ENCODE peak calls at places on chromosomes 5 and 9, in eight cellular contexts. One of them, this sample, is unnamed.

GRCh38 chr5:78600656-78601452 is 47.7 kb downstream of the LHFPL2 start:
- DNase-seq in A549: peak; percentile 27
- DNase-seq in left ventricle myocardium inferior: no peak
- DNase-seq in endothelial cell of umbilical vein: peak; percentile 81
- DNase-seq in HepG2: no peak
- DNase-seq in astrocyte: peak; percentile 84
- DNase-seq in AG04450: peak; percentile 43
- DNase-seq in epithelial cell of esophagus: no peak
- DNase-seq in this sample: no peak

GRCh38 chr5:91401175-91401574 is 18.1 kb upstream of the ARRDC3 start:
- DNase-seq in A549: no peak
- DNase-seq in left ventricle myocardium inferior: no peak
- DNase-seq in endothelial cell of umbilical vein: no peak
- DNase-seq in HepG2: no peak
- DNase-seq in astrocyte: peak; percentile 68
- DNase-seq in AG04450: no peak
- DNase-seq in epithelial cell of esophagus: no peak
- DNase-seq in this sample: no peak

GRCh38 chr9:135526730-135527571 is 5.7 kb downstream of the LCN1 start:
- DNase-seq in A549: peak; percentile 19
- DNase-seq in left ventricle myocardium inferior: no peak
- DNase-seq in endothelial cell of umbilical vein: no peak
- DNase-seq in HepG2: peak; percentile 54
- DNase-seq in astrocyte: no peak
- DNase-seq in AG04450: no peak
- DNase-seq in epithelial cell of esophagus: no peak
- DNase-seq in this sample: no peak

GRCh38 chr5:146426853-146427618 is 20.1 kb upstream of the TCERG1 start:
- DNase-seq in A549: peak; percentile 38
- DNase-seq in left ventricle myocardium inferior: no peak
- DNase-seq in endothelial cell of umbilical vein: peak; percentile 44
- DNase-seq in HepG2: peak; percentile 39
- DNase-seq in astrocyte: peak; percentile 21
- DNase-seq in AG04450: no peak
- DNase-seq in epithelial cell of esophagus: peak; percentile 50
- DNase-seq in this sample: no peak

GRCh38 chr9:136614372-136614922 is 48.3 kb upstream of the EGFL7 start:
- DNase-seq in A549: no peak
- DNase-seq in left ventricle myocardium inferior: peak; percentile 65
- DNase-seq in endothelial cell of umbilical vein: peak; percentile 94
- DNase-seq in HepG2: no peak
- DNase-seq in astrocyte: peak; percentile 82
- DNase-seq in AG04450: peak; percentile 60
- DNase-seq in epithelial cell of esophagus: no peak
- DNase-seq in this sample: peak; percentile 26

GRCh38 chr5:178469975-178470692 is 120.1 kb downstream of the COL23A1 start:
- DNase-seq in A549: no peak
- DNase-seq in left ventricle myocardium inferior: no peak
- DNase-seq in endothelial cell of umbilical vein: no peak
- DNase-seq in HepG2: no peak
- DNase-seq in astrocyte: no peak
- DNase-seq in AG04450: no peak
- DNase-seq in epithelial cell of esophagus: no peak
- DNase-seq in this sample: no peak

GRCh38 chr5:111337688-111338087 is 113.5 kb downstream of the CAMK4 start:
- DNase-seq in A549: no peak
- DNase-seq in left ventricle myocardium inferior: no peak
- DNase-seq in endothelial cell of umbilical vein: no peak
- DNase-seq in HepG2: no peak
- DNase-seq in astrocyte: no peak
- DNase-seq in AG04450: no peak
- DNase-seq in epithelial cell of esophagus: no peak
- DNase-seq in this sample: no peak

GRCh38 chr9:94108584-94108983 is 24.3 kb downstream of the PTPDC1 start:
- DNase-seq in A549: no peak
- DNase-seq in left ventricle myocardium inferior: peak; percentile 40
- DNase-seq in endothelial cell of umbilical vein: no peak
- DNase-seq in HepG2: no peak
- DNase-seq in astrocyte: peak; percentile 8
- DNase-seq in AG04450: no peak
- DNase-seq in epithelial cell of esophagus: no peak
- DNase-seq in this sample: no peak

GRCh38 chr5:87421307-87421706 is 8.6 kb upstream of the CCNH start:
- DNase-seq in A549: no peak
- DNase-seq in left ventricle myocardium inferior: no peak
- DNase-seq in endothelial cell of umbilical vein: no peak
- DNase-seq in HepG2: no peak
- DNase-seq in astrocyte: no peak
- DNase-seq in AG04450: no peak
- DNase-seq in epithelial cell of esophagus: peak; percentile 93
- DNase-seq in this sample: no peak

DNA sequence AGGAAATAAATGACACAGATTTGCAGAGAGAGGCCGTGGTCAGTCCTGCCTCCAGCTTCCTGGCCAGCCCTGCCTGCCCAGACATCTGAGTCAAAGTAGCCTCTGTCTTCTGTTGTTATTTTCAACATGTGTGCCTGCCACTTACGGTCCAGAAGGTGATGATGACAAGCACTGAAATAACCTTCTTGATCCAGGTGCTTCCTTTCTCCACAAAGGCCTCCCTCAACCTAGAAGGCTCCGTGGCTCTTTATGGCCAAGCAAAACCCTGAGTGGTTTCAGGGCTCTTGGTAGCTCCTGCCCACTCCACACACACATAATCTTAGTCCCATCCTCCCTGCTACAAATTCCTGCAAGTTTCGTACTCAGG is 34.1 kb upstream of the SLC6A19 start:
- DNase-seq in A549: no peak
- DNase-seq in left ventricle myocardium inferior: no peak
- DNase-seq in endothelial cell of umbilical vein: no peak
- DNase-seq in HepG2: no peak
- DNase-seq in astrocyte: no peak
- DNase-seq in AG04450: no peak
- DNase-seq in epithelial cell of esophagus: no peak
- DNase-seq in this sample: no peak
- H3K4me3 ChIP-seq in A549: no peak overlapping the region
- H3K4me3 ChIP-seq in left ventricle myocardium inferior: no peak overlapping the region
- H3K4me3 ChIP-seq in endothelial cell of umbilical vein: no peak overlapping the region
- H3K4me3 ChIP-seq in HepG2: no peak overlapping the region
- H3K4me3 ChIP-seq in astrocyte: no peak overlapping the region
- H3K4me3 ChIP-seq in AG04450: no peak overlapping the region
- H3K4me3 ChIP-seq in epithelial cell of esophagus: no peak overlapping the region
- H3K4me3 ChIP-seq in this sample: no peak overlapping the region

GRCh38 chr9:6307551-6308096 is 20.6 kb upstream of the TPD52L3 start:
- DNase-seq in A549: no peak
- DNase-seq in left ventricle myocardium inferior: no peak
- DNase-seq in endothelial cell of umbilical vein: no peak
- DNase-seq in HepG2: no peak
- DNase-seq in astrocyte: no peak
- DNase-seq in AG04450: no peak
- DNase-seq in epithelial cell of esophagus: no peak
- DNase-seq in this sample: no peak

GRCh38 chr9:6302417-6302816 is 25.8 kb upstream of the TPD52L3 start:
- DNase-seq in A549: no peak
- DNase-seq in left ventricle myocardium inferior: no peak
- DNase-seq in endothelial cell of umbilical vein: peak; percentile 40
- DNase-seq in HepG2: no peak
- DNase-seq in astrocyte: peak; percentile 2
- DNase-seq in AG04450: no peak
- DNase-seq in epithelial cell of esophagus: peak; percentile 95
- DNase-seq in this sample: no peak

GRCh38 chr9:6305954-6306563 is 22.1 kb upstream of the TPD52L3 start:
- DNase-seq in A549: peak; percentile 23
- DNase-seq in left ventricle myocardium inferior: no peak
- DNase-seq in endothelial cell of umbilical vein: peak; percentile 72
- DNase-seq in HepG2: peak; percentile 42
- DNase-seq in astrocyte: peak; percentile 27
- DNase-seq in AG04450: peak; percentile 13
- DNase-seq in epithelial cell of esophagus: peak; percentile 68
- DNase-seq in this sample: no peak

DNA sequence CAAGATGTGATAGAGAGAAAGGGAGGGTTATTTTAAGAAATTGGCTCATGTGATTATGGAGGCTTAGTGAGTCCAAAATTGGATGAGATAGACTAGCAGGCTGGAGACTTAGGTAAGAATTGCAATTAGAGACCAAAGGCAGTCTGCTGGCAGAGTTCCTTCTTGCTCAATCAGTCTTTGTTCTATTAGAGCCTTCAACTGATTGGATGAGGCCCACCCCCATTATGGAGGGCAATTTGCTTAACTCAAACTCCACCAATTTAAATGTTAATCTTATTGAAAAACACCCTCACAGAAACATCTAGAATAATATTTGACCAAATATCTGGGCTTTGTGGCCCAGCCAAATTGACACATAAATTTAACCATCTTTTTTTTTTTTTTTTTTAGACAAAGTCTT is 23.9 kb upstream of the TPD52L3 start:
- DNase-seq in A549: no peak
- DNase-seq in left ventricle myocardium inferior: no peak
- DNase-seq in endothelial cell of umbilical vein: no peak
- DNase-seq in HepG2: no peak
- DNase-seq in astrocyte: no peak
- DNase-seq in AG04450: no peak
- DNase-seq in epithelial cell of esophagus: no peak
- DNase-seq in this sample: no peak
- TF ChIP-seq CTCF in A549: no peak
- TF ChIP-seq CTCF in left ventricle myocardium inferior: no peak
- TF ChIP-seq CTCF in endothelial cell of umbilical vein: no peak
- TF ChIP-seq CTCF in HepG2: no peak
- TF ChIP-seq CTCF in astrocyte: no peak
- TF ChIP-seq CTCF in AG04450: no peak
- TF ChIP-seq CTCF in epithelial cell of esophagus: no peak
- TF ChIP-seq CTCF in this sample: no peak

DNA sequence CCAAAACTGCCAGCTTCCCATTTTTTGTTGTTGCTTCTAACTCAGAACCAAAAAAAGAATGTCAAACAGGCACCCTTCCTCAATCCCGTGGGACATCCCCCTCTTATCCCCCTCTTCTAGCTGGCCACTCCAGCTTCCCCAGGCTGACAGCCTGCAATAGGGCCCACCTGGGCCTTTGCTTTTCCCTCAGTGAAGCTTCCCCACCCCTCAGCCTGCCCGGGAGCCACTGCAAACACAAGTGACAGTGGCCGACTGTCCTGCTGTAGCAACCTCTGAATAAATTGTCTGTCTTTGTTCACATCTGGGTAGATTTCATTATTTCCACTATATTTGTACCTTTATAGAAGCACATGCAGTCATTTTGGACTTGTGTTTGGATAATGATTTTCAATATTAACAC is 245.3 kb downstream of the GADD45G start:
- DNase-seq in A549: no peak
- DNase-seq in left ventricle myocardium inferior: no peak
- DNase-seq in endothelial cell of umbilical vein: no peak
- DNase-seq in HepG2: no peak
- DNase-seq in astrocyte: no peak
- DNase-seq in AG04450: no peak
- DNase-seq in epithelial cell of esophagus: no peak
- DNase-seq in this sample: no peak
- H3K4me3 ChIP-seq in A549: no peak overlapping the region
- H3K4me3 ChIP-seq in left ventricle myocardium inferior: no peak overlapping the region
- H3K4me3 ChIP-seq in endothelial cell of umbilical vein: no peak overlapping the region
- H3K4me3 ChIP-seq in HepG2: no peak overlapping the region
- H3K4me3 ChIP-seq in astrocyte: no peak overlapping the region
- H3K4me3 ChIP-seq in AG04450: no peak overlapping the region
- H3K4me3 ChIP-seq in epithelial cell of esophagus: no peak overlapping the region
- H3K4me3 ChIP-seq in this sample: no peak overlapping the region

DNA sequence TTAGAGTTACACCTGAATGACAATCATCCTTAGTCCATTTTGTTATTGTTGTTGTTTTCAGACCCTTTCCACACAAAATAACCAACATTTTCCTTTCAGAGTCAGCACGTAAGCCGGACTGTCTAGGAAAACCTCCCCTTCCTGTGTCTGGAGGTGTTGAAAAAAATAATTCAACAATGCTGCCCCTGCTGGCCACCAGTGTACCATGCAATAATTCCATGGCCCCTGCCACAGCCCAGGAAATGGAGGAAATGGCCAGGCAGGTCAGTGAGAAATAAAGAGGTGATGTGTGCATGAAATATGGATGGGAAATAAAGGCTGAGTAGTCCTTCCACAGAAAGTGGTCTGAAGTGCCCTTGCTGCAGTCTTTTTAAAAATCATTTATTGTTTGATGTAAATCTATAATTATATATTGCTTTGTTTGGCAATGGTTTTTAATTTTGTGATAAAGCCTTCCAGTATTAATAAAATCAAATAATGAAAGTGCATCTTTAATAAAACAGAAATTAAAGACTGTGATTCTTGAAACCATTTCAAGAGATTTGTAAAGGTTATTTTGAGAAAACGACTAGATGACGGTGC is 152.8 kb upstream of the PAPPA start:
- DNase-seq in A549: no peak
- DNase-seq in left ventricle myocardium inferior: no peak
- DNase-seq in endothelial cell of umbilical vein: peak; percentile 1
- DNase-seq in HepG2: peak; percentile 32
- DNase-seq in astrocyte: no peak
- DNase-seq in AG04450: no peak
- DNase-seq in epithelial cell of esophagus: peak; percentile 31
- DNase-seq in this sample: no peak
- TF ChIP-seq CTCF in A549: peak; percentile 35
- TF ChIP-seq CTCF in left ventricle myocardium inferior: peak; percentile 57
- TF ChIP-seq CTCF in endothelial cell of umbilical vein: peak; percentile 27
- TF ChIP-seq CTCF in HepG2: peak; percentile 68
- TF ChIP-seq CTCF in astrocyte: peak; percentile 50
- TF ChIP-seq CTCF in AG04450: peak; percentile 43
- TF ChIP-seq CTCF in epithelial cell of esophagus: peak; percentile 60
- TF ChIP-seq CTCF in this sample: peak; percentile 46

GRCh38 chr5:72848474-72849428 is 32.3 kb downstream of the TNPO1 start:
- DNase-seq in A549: peak; percentile 30
- DNase-seq in left ventricle myocardium inferior: peak; percentile 68
- DNase-seq in endothelial cell of umbilical vein: peak; percentile 41
- DNase-seq in HepG2: peak; percentile 12
- DNase-seq in astrocyte: no peak
- DNase-seq in AG04450: no peak
- DNase-seq in epithelial cell of esophagus: peak; percentile 37
- DNase-seq in this sample: no peak
- H3K4me3 ChIP-seq in A549: peak overlapping the region; percentile 82
- H3K4me3 ChIP-seq in left ventricle myocardium inferior: peak overlapping the region; percentile 87
- H3K4me3 ChIP-seq in endothelial cell of umbilical vein: peak overlapping the region; percentile 98
- H3K4me3 ChIP-seq in HepG2: peak overlapping the region; percentile 99
- H3K4me3 ChIP-seq in astrocyte: peak overlapping the region; percentile 93
- H3K4me3 ChIP-seq in AG04450: peak overlapping the region; percentile 87
- H3K4me3 ChIP-seq in epithelial cell of esophagus: peak overlapping the region; percentile 88
- H3K4me3 ChIP-seq in this sample: peak overlapping the region; percentile 82

This sample was measured in HFF-Myc.